ENCODE peak calls at places on chromosomes 11 and 22, in ten cellular contexts. N is neuronal stem cell, J is neural progenitor cell, U is PC-3, T is iPS DF 6.9, D is OCI-LY7, G is fibroblast of the aortic adventitia, C is left ventricle myocardium inferior, R is mesenchymal stem cell, K is epithelial cell of proximal tubule. W is an unnamed sample.

GRCh38 chr22:19138217-19139000 is 6.0 kb downstream of the ESS2 start:
- DNase-seq in N (no peak), J (no peak), U (no peak), T (no peak), D (no peak), G (no peak), C (no peak), R (no peak), K (no peak), W (no peak)

GRCh38 chr11:20483931-20484330 is 96.4 kb downstream of the PRMT3 start:
- DNase-seq in N (no peak), J (no peak), U (no peak), T (no peak), D (no peak), G (peak), C (no peak), R (no peak), K (no peak), W (no peak)

GRCh38 chr22:50610041-50610451 is 9.5 kb downstream of the MAPK8IP2 start:
- DNase-seq in N (no peak), J (no peak), U (no peak), T (no peak), D (no peak), G (no peak), C (no peak), R (no peak), K (no peak), W (peak)

GRCh38 chr11:115256326-115257197 is 247.7 kb downstream of the CADM1 start:
- DNase-seq in N (no peak), J (no peak), U (no peak), T (no peak), D (peak), G (no peak), C (no peak), R (peak), K (no peak), W (no peak)

GRCh38 chr11:105789579-105789978 is 179.7 kb downstream of the GRIA4 start:
- DNase-seq in N (no peak), J (no peak), U (no peak), T (no peak), D (no peak), G (no peak), C (no peak), R (no peak), K (no peak), W (no peak)

GRCh38 chr11:74434528-74434927 is 32.8 kb downstream of the KCNE3 start:
- DNase-seq in N (no peak), J (no peak), U (no peak), T (no peak), D (no peak), G (no peak), C (no peak), R (peak), K (no peak), W (no peak)

GRCh38 chr11:61187505-61188130 is 15.7 kb upstream of the PGA3 start:
- DNase-seq in N (peak), J (peak), U (peak), T (peak), D (peak), G (peak), C (peak), R (peak), K (no peak), W (peak)

GRCh38 chr22:20436309-20437252 is 1.0 kb downstream of the SCARF2 start:
- DNase-seq in N (peak), J (peak), U (no peak), T (no peak), D (no peak), G (peak), C (no peak), R (peak), K (no peak), W (peak)

GRCh38 chr22:20238567-20239062 is 29.5 kb downstream of the RTN4R start:
- DNase-seq in N (peak), J (peak), U (peak), T (peak), D (peak), G (peak), C (no peak), R (peak), K (no peak), W (no peak)

GRCh38 chr11:65502852-65503603 is 4.2 kb downstream of the MALAT1 start:
- DNase-seq in N (no peak), J (no peak), U (no peak), T (no peak), D (peak), G (peak), C (no peak), R (peak), K (no peak), W (no peak)

GRCh38 chr22:46071451-46072029 is 78.8 kb upstream of the PPARA start:
- DNase-seq in N (no peak), J (peak), U (peak), T (no peak), D (peak), G (peak), C (peak), R (peak), K (no peak), W (peak)

GRCh38 chr11:67584205-67584880 is 731 bp downstream of the GSTP1 start:
- DNase-seq in N (no peak), J (peak), U (peak), T (no peak), D (peak), G (peak), C (peak), R (peak), K (no peak), W (peak)

GRCh38 chr11:96014234-96014633 is 90.3 kb upstream of the MTMR2 start:
- DNase-seq in N (peak), J (no peak), U (peak), T (no peak), D (no peak), G (peak), C (no peak), R (peak), K (no peak), W (no peak)

GRCh38 chr11:131817701-131818188 is 447.3 kb downstream of the NTM start:
- DNase-seq in N (no peak), J (no peak), U (no peak), T (no peak), D (no peak), G (no peak), C (no peak), R (no peak), K (no peak), W (no peak)

GRCh38 chr11:71252782-71253730 is 679 bp upstream of the SHANK2 start:
- DNase-seq in N (no peak), J (peak), U (peak), T (no peak), D (no peak), G (peak), C (no peak), R (peak), K (peak), W (no peak)

GRCh38 chr11:120815260-120816100 is 208.4 kb upstream of the TBCEL start:
- DNase-seq in N (no peak), J (peak), U (peak), T (no peak), D (no peak), G (no peak), C (no peak), R (no peak), K (no peak), W (no peak)

GRCh38 chr11:110435780-110436717 is 6.3 kb downstream of the FDX1 start:
- DNase-seq in N (no peak), J (no peak), U (no peak), T (no peak), D (peak), G (peak), C (no peak), R (peak), K (no peak), W (no peak)

GRCh38 chr11:63937713-63938480 is 905 bp upstream of the NAA40 start:
- DNase-seq in N (no peak), J (peak), U (peak), T (no peak), D (peak), G (no peak), C (no peak), R (no peak), K (no peak), W (no peak)

GRCh38 chr11:119666463-119667131 is 62.4 kb downstream of the NECTIN1 start:
- DNase-seq in N (peak), J (peak), U (peak), T (peak), D (peak), G (peak), C (peak), R (peak), K (no peak), W (peak)

GRCh38 chr11:26841818-26842457 is 120.1 kb upstream of the SLC5A12 start:
- DNase-seq in N (no peak), J (no peak), U (no peak), T (no peak), D (no peak), G (peak), C (no peak), R (peak), K (no peak), W (no peak)

GRCh38 chr11:113670149-113670829 is 35.8 kb downstream of the TMPRSS5 start:
- DNase-seq in N (no peak), J (no peak), U (no peak), T (no peak), D (no peak), G (no peak), C (no peak), R (no peak), K (no peak), W (no peak)

GRCh38 chr11:12408156-12408770 is 30.9 kb downstream of the PARVA start:
- DNase-seq in N (no peak), J (no peak), U (no peak), T (no peak), D (no peak), G (no peak), C (no peak), R (no peak), K (no peak), W (no peak)

DNA sequence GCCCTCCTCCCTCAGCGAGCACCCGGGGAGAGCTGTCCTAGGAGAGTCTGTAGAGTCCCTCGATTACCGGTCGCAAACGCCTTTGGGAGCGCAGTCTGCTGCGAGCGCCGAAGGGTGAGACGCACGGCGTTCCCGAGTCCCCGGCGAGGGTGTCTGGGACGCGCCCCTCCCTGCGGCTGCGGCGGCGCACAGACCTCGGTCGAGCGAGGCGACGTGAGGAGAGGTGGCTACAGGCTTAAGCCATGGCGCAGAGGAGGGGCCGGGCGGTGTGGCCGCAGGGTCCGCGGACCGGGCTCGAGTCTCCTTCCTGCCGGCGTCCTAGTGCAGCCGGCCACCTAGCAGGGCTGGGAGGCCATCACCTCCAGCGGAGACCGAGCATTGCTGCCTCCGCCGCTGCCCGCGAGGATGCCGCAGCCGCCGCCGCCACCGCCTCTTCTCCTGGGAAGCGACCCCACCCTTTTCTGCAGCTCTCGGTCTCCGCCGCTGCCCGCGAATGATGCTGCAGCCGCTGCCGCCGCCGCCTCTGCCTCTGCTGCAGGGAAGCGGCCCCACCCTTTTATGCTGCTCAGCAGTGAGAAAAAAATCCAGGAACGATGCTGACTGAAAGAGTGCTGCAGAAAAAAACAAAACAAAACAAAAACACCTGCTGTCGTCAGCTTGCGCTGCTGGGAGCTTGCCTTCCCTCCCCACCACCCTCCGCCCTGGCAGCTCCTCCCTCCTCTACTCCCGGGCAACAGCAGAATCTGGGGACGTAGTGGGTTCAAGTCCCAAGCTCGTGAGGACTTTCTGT is at the start of gene MAP6:
- DNase-seq in N (peak), J (peak), U (peak), T (no peak), D (no peak), G (peak), C (peak), R (no peak), K (no peak), W (no peak)
- H3K4me3 ChIP-seq in N (peak), J (peak), U (peak), T (peak), D (no peak), G (peak), C (peak), R (peak), K (peak), W (peak)

DNA sequence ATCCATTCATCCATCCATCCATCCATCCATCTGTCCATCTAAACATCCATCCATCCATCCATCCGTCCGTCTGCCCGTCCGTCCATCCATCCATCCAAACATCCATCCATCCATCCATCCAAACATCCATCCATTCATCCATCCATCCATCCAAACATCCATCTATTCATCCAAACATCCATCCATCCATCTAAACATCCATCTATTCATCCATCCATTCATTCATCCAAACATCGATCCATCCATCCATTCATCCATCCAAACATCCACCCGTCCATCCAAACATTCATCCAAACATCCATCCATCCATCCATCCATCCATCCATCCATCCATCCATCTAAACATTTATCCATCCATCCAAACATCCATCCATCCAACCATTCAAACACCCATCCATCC is 45.3 kb upstream of the SMIM38 start:
- DNase-seq in N (no peak), J (no peak), U (no peak), T (no peak), D (no peak), G (no peak), C (no peak), R (no peak), K (no peak), W (no peak)
- H3K4me3 ChIP-seq in N (no peak), J (no peak), U (no peak), T (no peak), D (no peak), G (no peak), C (no peak), R (no peak), K (no peak), W (no peak)

GRCh38 chr22:27502327-27502726 is 299.2 kb downstream of the MN1 start:
- DNase-seq in N (no peak), J (peak), U (no peak), T (no peak), D (no peak), G (no peak), C (no peak), R (no peak), K (no peak), W (no peak)

GRCh38 chr22:27504854-27505253 is 296.7 kb downstream of the MN1 start:
- DNase-seq in N (no peak), J (no peak), U (no peak), T (no peak), D (no peak), G (no peak), C (no peak), R (no peak), K (no peak), W (no peak)

GRCh38 chr22:27504360-27504759 is 297.2 kb downstream of the MN1 start:
- DNase-seq in N (no peak), J (no peak), U (no peak), T (no peak), D (no peak), G (no peak), C (no peak), R (no peak), K (no peak), W (no peak)

GRCh38 chr22:27499121-27499520 is 302.4 kb downstream of the MN1 start:
- DNase-seq in N (no peak), J (no peak), U (no peak), T (no peak), D (no peak), G (no peak), C (no peak), R (no peak), K (no peak), W (no peak)

DNA sequence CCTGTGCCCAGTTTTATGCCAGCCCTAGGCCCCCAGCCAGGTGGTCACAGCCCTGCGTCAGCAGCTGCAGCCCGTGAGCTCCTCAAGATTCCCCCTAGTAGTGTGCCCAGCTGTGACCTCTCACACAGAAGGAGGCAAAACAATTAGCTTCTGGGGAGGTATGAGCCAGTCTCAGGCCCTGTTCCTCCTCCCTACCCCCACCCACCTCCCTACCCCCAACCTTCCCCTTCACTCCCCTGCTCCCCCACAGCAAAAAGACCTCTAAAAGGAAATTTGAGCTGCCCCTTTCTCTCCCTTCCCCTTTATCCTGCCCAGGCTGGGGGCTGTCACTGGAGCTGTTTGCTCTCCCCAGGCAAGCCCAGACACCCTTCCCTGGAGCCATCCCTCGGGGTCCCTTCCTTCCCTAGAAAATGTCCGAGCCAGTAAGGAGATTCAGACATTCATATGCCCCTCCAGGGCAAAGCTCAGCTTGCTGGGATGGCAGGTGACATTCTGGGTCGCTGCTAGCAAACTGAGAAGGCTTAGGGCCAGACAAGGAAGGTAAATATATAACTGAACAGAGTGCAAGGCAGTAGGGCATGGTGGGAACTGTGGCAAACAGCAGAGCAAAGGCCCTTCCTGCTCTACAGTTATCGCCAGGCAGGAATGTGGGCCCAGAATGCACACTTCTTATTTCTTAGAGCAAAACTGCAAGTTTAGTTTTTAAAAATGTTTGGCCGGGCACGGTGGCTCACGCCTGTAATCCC is 300.2 kb downstream of the MN1 start:
- DNase-seq in N (no peak), J (peak), U (no peak), T (no peak), D (no peak), G (no peak), C (no peak), R (no peak), K (no peak), W (no peak)
- H3K4me3 ChIP-seq in N (no peak), J (no peak), U (no peak), T (no peak), D (no peak), G (no peak), C (no peak), R (no peak), K (no peak), W (no peak)

GRCh38 chr11:22192289-22192641 is 620 bp upstream of the ANO5 start:
- DNase-seq in N (no peak), J (peak), U (no peak), T (peak), D (no peak), G (no peak), C (peak), R (no peak), K (no peak), W (peak)

GRCh38 chr11:22194907-22195306 is 2.0 kb downstream of the ANO5 start:
- DNase-seq in N (no peak), J (no peak), U (no peak), T (no peak), D (no peak), G (no peak), C (no peak), R (no peak), K (no peak), W (no peak)

GRCh38 chr11:22190827-22191463 is 1.9 kb upstream of the ANO5 start:
- DNase-seq in N (no peak), J (no peak), U (no peak), T (no peak), D (no peak), G (no peak), C (no peak), R (no peak), K (no peak), W (no peak)

GRCh38 chr11:22192642-22193347 is at the start of gene ANO5:
- DNase-seq in N (peak), J (peak), U (no peak), T (peak), D (no peak), G (no peak), C (peak), R (no peak), K (no peak), W (peak)

GRCh38 chr11:22193348-22194051 is 615 bp downstream of the ANO5 start:
- DNase-seq in N (peak), J (peak), U (no peak), T (peak), D (no peak), G (no peak), C (peak), R (no peak), K (no peak), W (peak)
- H3K4me3 ChIP-seq in N (peak), J (peak), U (no peak), T (peak), D (no peak), G (no peak), C (peak), R (peak), K (peak), W (peak)

DNA sequence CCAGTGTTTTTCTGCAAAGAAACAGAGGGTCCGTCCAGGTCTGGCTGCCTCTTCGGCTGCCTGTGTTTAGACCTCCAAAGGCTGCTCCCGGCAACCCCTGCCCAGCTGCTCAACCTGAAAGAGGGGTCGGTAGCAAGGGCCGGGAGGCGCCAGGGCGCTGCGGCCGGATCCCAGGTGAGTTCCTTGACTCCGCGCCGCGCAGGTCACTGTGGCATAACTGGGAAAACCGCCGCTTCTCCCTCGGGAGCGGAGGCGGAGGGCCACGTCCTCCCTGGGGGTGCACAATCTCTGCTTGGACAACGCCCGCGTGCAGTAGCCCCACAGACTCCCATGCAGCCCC is 1.0 kb upstream of the BRSK2 start:
- DNase-seq in N (no peak), J (peak), U (no peak), T (no peak), D (no peak), G (no peak), C (no peak), R (no peak), K (no peak), W (peak)
- H3K4me3 ChIP-seq in N (peak), J (peak), U (peak), T (peak), D (no peak), G (peak), C (peak), R (peak), K (peak), W (peak)

GRCh38 chr22:22893077-22893805 is 5.6 kb downstream of the IGLL5 start:
- DNase-seq in N (no peak), J (no peak), U (no peak), T (no peak), D (peak), G (no peak), C (no peak), R (no peak), K (no peak), W (peak)
- H3K4me3 ChIP-seq in N (no peak), J (no peak), U (no peak), T (no peak), D (peak), G (no peak), C (no peak), R (no peak), K (no peak), W (no peak)

GRCh38 chr11:83684071-83684470 is 397.9 kb upstream of the CCDC90B start:
- DNase-seq in N (no peak), J (no peak), U (no peak), T (no peak), D (no peak), G (no peak), C (no peak), R (no peak), K (no peak), W (no peak)

GRCh38 chr11:83681944-83682644 is 395.9 kb upstream of the CCDC90B start:
- DNase-seq in N (no peak), J (no peak), U (no peak), T (no peak), D (no peak), G (no peak), C (no peak), R (no peak), K (no peak), W (no peak)

GRCh38 chr11:83680351-83680750 is 394.2 kb upstream of the CCDC90B start:
- DNase-seq in N (no peak), J (peak), U (no peak), T (no peak), D (no peak), G (no peak), C (no peak), R (no peak), K (no peak), W (no peak)

GRCh38 chr11:83681045-83681781 is 395.0 kb upstream of the CCDC90B start:
- DNase-seq in N (peak), J (peak), U (no peak), T (no peak), D (peak), G (no peak), C (no peak), R (no peak), K (no peak), W (no peak)

GRCh38 chr11:83682645-83682973 is 396.4 kb upstream of the CCDC90B start:
- DNase-seq in N (no peak), J (no peak), U (no peak), T (no peak), D (peak), G (no peak), C (no peak), R (no peak), K (no peak), W (no peak)
- H3K4me3 ChIP-seq in N (no peak), J (no peak), U (no peak), T (no peak), D (peak), G (no peak), C (no peak), R (no peak), K (no peak), W (no peak)